ENCODE peak calls at places on chromosome 1, in nine cellular contexts. N, Q, H, E, D, Z, K, X and T are unnamed samples.

GRCh38 chr1:182702826-182703524 is 18.6 kb upstream of the RGS8 start:
- DNase-seq in N (no peak), Q (no peak), H (no peak), E (no peak), D (no peak), Z (no peak), K (no peak), X (no peak), T (no peak)

GRCh38 chr1:209873067-209873810 is 45.5 kb downstream of the UTP25 start:
- DNase-seq in N (no peak), Q (no peak), H (no peak), E (no peak), D (no peak), Z (no peak), K (no peak), X (no peak), T (no peak)

GRCh38 chr1:92994105-92994712 is 32.9 kb upstream of the DIPK1A start:
- DNase-seq in N (peak; percentile 94), Q (peak; percentile 68), H (no peak), E (peak; percentile 44), D (peak; percentile 75), Z (peak; percentile 87), K (peak; percentile 61), X (peak; percentile 62), T (no peak)

GRCh38 chr1:222167111-222167510 is 380.8 kb downstream of the HHIPL2 start:
- DNase-seq in N (peak; percentile 53), Q (peak; percentile 40), H (peak; percentile 22), E (peak; percentile 16), D (peak; percentile 35), Z (peak; percentile 72), K (peak; percentile 21), X (peak; percentile 89), T (peak; percentile 49)

GRCh38 chr1:15703562-15703961 is 19.4 kb downstream of the PLEKHM2 start:
- DNase-seq in N (peak; percentile 66), Q (peak; percentile 80), H (peak; percentile 74), E (no peak), D (no peak), Z (peak; percentile 96), K (no peak), X (peak; percentile 78), T (peak; percentile 70)

GRCh38 chr1:44413740-44414139 is 8.7 kb downstream of the RNF220 start:
- DNase-seq in N (no peak), Q (no peak), H (no peak), E (no peak), D (no peak), Z (no peak), K (no peak), X (no peak), T (no peak)

GRCh38 chr1:63888984-63889383 is 115.2 kb downstream of the ROR1 start:
- DNase-seq in N (no peak), Q (no peak), H (no peak), E (no peak), D (no peak), Z (peak; percentile 41), K (no peak), X (no peak), T (no peak)

GRCh38 chr1:229238674-229239415 is 32.1 kb upstream of the RAB4A start:
- DNase-seq in N (no peak), Q (no peak), H (no peak), E (no peak), D (no peak), Z (peak; percentile 59), K (no peak), X (no peak), T (no peak)

GRCh38 chr1:76713535-76713934 is 153.7 kb upstream of the ST6GALNAC5 start:
- DNase-seq in N (no peak), Q (no peak), H (no peak), E (no peak), D (no peak), Z (no peak), K (no peak), X (no peak), T (no peak)

GRCh38 chr1:13584876-13585598 is 1.4 kb downstream of the PDPN start:
- DNase-seq in N (no peak), Q (no peak), H (no peak), E (no peak), D (no peak), Z (no peak), K (no peak), X (no peak), T (no peak)

GRCh38 chr1:29671957-29672356 is 435.6 kb downstream of the PTPRU start:
- DNase-seq in N (no peak), Q (no peak), H (no peak), E (no peak), D (no peak), Z (no peak), K (no peak), X (no peak), T (no peak)

GRCh38 chr1:42003433-42003832 is 84.7 kb upstream of the HIVEP3 start:
- DNase-seq in N (no peak), Q (no peak), H (no peak), E (no peak), D (peak; percentile 24), Z (no peak), K (no peak), X (no peak), T (peak; percentile 58)

GRCh38 chr1:161834967-161835366 is 68.8 kb downstream of the ATF6 start:
- DNase-seq in N (no peak), Q (no peak), H (no peak), E (no peak), D (no peak), Z (no peak), K (no peak), X (no peak), T (no peak)

GRCh38 chr1:41412748-41413147 is 51.5 kb downstream of the FOXO6 start:
- DNase-seq in N (no peak), Q (no peak), H (no peak), E (no peak), D (no peak), Z (no peak), K (no peak), X (no peak), T (no peak)

GRCh38 chr1:6854166-6854565 is 68.9 kb downstream of the CAMTA1 start:
- DNase-seq in N (no peak), Q (no peak), H (no peak), E (no peak), D (no peak), Z (no peak), K (no peak), X (no peak), T (no peak)

GRCh38 chr1:19559641-19560040 is 74.3 kb upstream of the CAPZB start:
- DNase-seq in N (no peak), Q (no peak), H (no peak), E (no peak), D (no peak), Z (peak; percentile 83), K (peak; percentile 1), X (peak; percentile 65), T (no peak)

GRCh38 chr1:5286244-5286643 is 631.8 kb downstream of the AJAP1 start:
- DNase-seq in N (no peak), Q (no peak), H (no peak), E (no peak), D (no peak), Z (no peak), K (no peak), X (no peak), T (no peak)

GRCh38 chr1:210477328-210477924 is 148.7 kb downstream of the HHAT start:
- DNase-seq in N (peak; percentile 3), Q (no peak), H (no peak), E (no peak), D (peak; percentile 2), Z (no peak), K (no peak), X (no peak), T (no peak)

GRCh38 chr1:115469703-115470476 is 131.8 kb upstream of the NGF start:
- DNase-seq in N (peak; percentile 44), Q (no peak), H (peak; percentile 27), E (peak; percentile 55), D (peak; percentile 31), Z (peak; percentile 51), K (peak; percentile 57), X (no peak), T (no peak)

GRCh38 chr1:116424438-116424837 is 51.4 kb downstream of the ATP1A1 start:
- DNase-seq in N (no peak), Q (no peak), H (no peak), E (no peak), D (no peak), Z (no peak), K (no peak), X (no peak), T (no peak)

GRCh38 chr1:228415853-228416216 is 826 bp downstream of the TRIM17 start:
- DNase-seq in N (no peak), Q (no peak), H (no peak), E (no peak), D (no peak), Z (no peak), K (peak; percentile 30), X (no peak), T (no peak)

GRCh38 chr1:115258302-115258866 is 79.7 kb downstream of the NGF start:
- DNase-seq in N (no peak), Q (no peak), H (no peak), E (no peak), D (peak; percentile 2), Z (peak; percentile 96), K (no peak), X (no peak), T (no peak)

GRCh38 chr1:174221681-174222080 is 62.4 kb downstream of the RABGAP1L start:
- DNase-seq in N (no peak), Q (no peak), H (no peak), E (no peak), D (no peak), Z (no peak), K (no peak), X (no peak), T (no peak)
- TF ChIP-seq CTCF in N (no peak), Q (no peak), H (no peak), E (no peak), D (no peak), Z (no peak), K (no peak), X (no peak), T (no peak)

GRCh38 chr1:34642679-34643078 is 112.2 kb upstream of the GJB5 start:
- DNase-seq in N (no peak), Q (no peak), H (no peak), E (no peak), D (peak; percentile 6), Z (no peak), K (no peak), X (no peak), T (no peak)
- TF ChIP-seq CTCF in N (no peak), Q (no peak), H (no peak), E (peak; percentile 17), D (peak; percentile 43), Z (no peak), K (no peak), X (peak; percentile 6), T (no peak)

DNA sequence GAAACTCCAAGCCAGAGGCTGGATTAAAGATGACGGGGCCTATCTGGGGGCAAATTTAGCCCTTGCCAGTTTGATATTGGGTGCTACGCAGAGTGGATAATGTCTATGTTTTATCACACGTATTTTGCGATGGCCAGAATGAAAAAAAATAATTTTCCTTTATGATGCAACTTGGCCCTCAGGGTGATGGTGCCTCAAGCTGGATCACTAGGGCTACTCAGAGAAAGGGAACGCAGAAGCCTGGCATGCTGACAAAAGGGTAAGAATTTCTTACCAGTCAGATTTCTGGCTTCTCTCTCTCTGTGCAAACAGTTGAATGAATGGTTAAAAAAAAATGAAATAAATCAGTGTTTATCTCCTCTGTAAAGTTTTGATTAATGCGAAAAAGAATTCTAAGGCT is 32.6 kb upstream of the NEK2 start:
- DNase-seq in N (no peak), Q (no peak), H (no peak), E (no peak), D (no peak), Z (peak; percentile 28), K (no peak), X (no peak), T (no peak)
- TF ChIP-seq CTCF in N (no peak), Q (no peak), H (no peak), E (no peak), D (no peak), Z (no peak), K (no peak), X (no peak), T (no peak)

GRCh38 chr1:225635649-225636048 is 17.3 kb downstream of the ENAH start:
- DNase-seq in N (no peak), Q (no peak), H (no peak), E (no peak), D (no peak), Z (peak; percentile 59), K (no peak), X (no peak), T (no peak)
- TF ChIP-seq CTCF in N (no peak), Q (no peak), H (no peak), E (no peak), D (no peak), Z (no peak), K (no peak), X (no peak), T (no peak)